ENCODE peak calls at places on chromosomes 3 and 15, in five cellular contexts. One of them, this sample, is unnamed.

GRCh38 chr3:133461291-133461690 is 61.4 kb downstream of the BFSP2 start:
- DNase-seq in CD8-positive, alpha-beta memory T cell: no peak
- DNase-seq in cardiac muscle cell: no peak
- DNase-seq in heart right ventricle: no peak
- DNase-seq in right cardiac atrium: no peak
- DNase-seq in this sample: no peak

GRCh38 chr15:73717802-73718201 is 33.6 kb downstream of the CD276 start:
- DNase-seq in heart right ventricle: no peak
- DNase-seq in CD8-positive, alpha-beta memory T cell: no peak
- DNase-seq in right cardiac atrium: peak
- DNase-seq in cardiac muscle cell: no peak
- DNase-seq in this sample: no peak

GRCh38 chr3:47854720-47855455 is 52.0 kb downstream of the DHX30 start:
- DNase-seq in cardiac muscle cell: no peak
- DNase-seq in heart right ventricle: no peak
- DNase-seq in CD8-positive, alpha-beta memory T cell: no peak
- DNase-seq in right cardiac atrium: no peak
- DNase-seq in this sample: no peak

GRCh38 chr3:48215466-48215865 is 7.8 kb upstream of the CAMP start:
- DNase-seq in cardiac muscle cell: no peak
- DNase-seq in heart right ventricle: no peak
- DNase-seq in CD8-positive, alpha-beta memory T cell: no peak
- DNase-seq in right cardiac atrium: peak
- DNase-seq in this sample: no peak

GRCh38 chr15:65287515-65287845 is 797 bp upstream of the PARP16 start:
- DNase-seq in CD8-positive, alpha-beta memory T cell: no peak
- DNase-seq in heart right ventricle: no peak
- DNase-seq in cardiac muscle cell: no peak
- DNase-seq in right cardiac atrium: no peak
- DNase-seq in this sample: no peak

GRCh38 chr3:142022381-142022780 is 127.0 kb downstream of the TFDP2 start:
- DNase-seq in right cardiac atrium: no peak
- DNase-seq in heart right ventricle: no peak
- DNase-seq in CD8-positive, alpha-beta memory T cell: no peak
- DNase-seq in cardiac muscle cell: no peak
- DNase-seq in this sample: no peak

GRCh38 chr15:25089577-25089976 is 134.8 kb downstream of the SNRPN start:
- DNase-seq in cardiac muscle cell: no peak
- DNase-seq in right cardiac atrium: no peak
- DNase-seq in CD8-positive, alpha-beta memory T cell: no peak
- DNase-seq in heart right ventricle: no peak
- DNase-seq in this sample: no peak

GRCh38 chr3:46114324-46114988 is 87.2 kb upstream of the XCR1 start:
- DNase-seq in heart right ventricle: no peak
- DNase-seq in right cardiac atrium: no peak
- DNase-seq in cardiac muscle cell: no peak
- DNase-seq in CD8-positive, alpha-beta memory T cell: no peak
- DNase-seq in this sample: peak

GRCh38 chr15:101050647-101051290 is 131.6 kb downstream of the LRRK1 start:
- DNase-seq in cardiac muscle cell: no peak
- DNase-seq in right cardiac atrium: no peak
- DNase-seq in CD8-positive, alpha-beta memory T cell: no peak
- DNase-seq in heart right ventricle: no peak
- DNase-seq in this sample: peak

GRCh38 chr3:101950510-101950909 is 101.2 kb downstream of the NFKBIZ start:
- DNase-seq in CD8-positive, alpha-beta memory T cell: no peak
- DNase-seq in right cardiac atrium: no peak
- DNase-seq in heart right ventricle: no peak
- DNase-seq in cardiac muscle cell: no peak
- DNase-seq in this sample: no peak

GRCh38 chr3:1087066-1087555 is 5.7 kb upstream of the CNTN6 start:
- DNase-seq in heart right ventricle: no peak
- DNase-seq in right cardiac atrium: peak
- DNase-seq in CD8-positive, alpha-beta memory T cell: no peak
- DNase-seq in cardiac muscle cell: peak
- DNase-seq in this sample: no peak

GRCh38 chr3:184333700-184334099 is 3.7 kb upstream of the FAM131A start:
- DNase-seq in CD8-positive, alpha-beta memory T cell: no peak
- DNase-seq in right cardiac atrium: peak
- DNase-seq in heart right ventricle: no peak
- DNase-seq in cardiac muscle cell: no peak
- DNase-seq in this sample: no peak

DNA sequence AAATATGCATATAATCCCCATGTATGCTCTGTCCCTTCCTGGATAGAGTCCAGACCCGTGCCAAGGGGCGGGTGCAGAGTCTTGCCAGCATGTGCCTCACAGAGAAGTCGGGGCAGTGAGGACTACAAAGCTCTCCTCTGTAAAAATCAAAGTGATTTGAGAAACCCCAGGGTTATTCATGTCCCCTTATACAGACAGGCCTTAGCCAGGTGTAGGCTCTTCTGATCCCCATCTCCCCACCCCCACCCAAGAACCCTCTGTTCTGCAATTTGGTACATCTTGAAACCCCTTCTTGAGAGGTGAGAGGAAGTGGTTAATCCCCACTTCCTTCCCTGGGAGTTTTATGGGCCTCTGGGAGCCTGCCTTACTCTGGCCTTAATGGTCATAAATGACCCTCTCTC is 24.7 kb downstream of the TRIM71 start:
- DNase-seq in CD8-positive, alpha-beta memory T cell: no peak
- DNase-seq in heart right ventricle: no peak
- DNase-seq in cardiac muscle cell: no peak
- DNase-seq in right cardiac atrium: no peak
- DNase-seq in this sample: no peak
- H3K4me3 ChIP-seq in CD8-positive, alpha-beta memory T cell: no peak
- H3K4me3 ChIP-seq in heart right ventricle: no peak
- H3K4me3 ChIP-seq in cardiac muscle cell: no peak
- H3K4me3 ChIP-seq in right cardiac atrium: no peak
- H3K4me3 ChIP-seq in this sample: no peak

GRCh38 chr15:41906608-41907007 is 12.8 kb upstream of the SPTBN5 start:
- DNase-seq in CD8-positive, alpha-beta memory T cell: no peak
- DNase-seq in heart right ventricle: no peak
- DNase-seq in cardiac muscle cell: no peak
- DNase-seq in right cardiac atrium: no peak
- DNase-seq in this sample: no peak
- H3K27ac ChIP-seq in CD8-positive, alpha-beta memory T cell: no peak
- H3K27ac ChIP-seq in heart right ventricle: no peak
- H3K27ac ChIP-seq in cardiac muscle cell: peak
- H3K27ac ChIP-seq in right cardiac atrium: no peak
- H3K27ac ChIP-seq in this sample: no peak

GRCh38 chr3:194512895-194513601 is 26.2 kb upstream of the ATP13A3 start:
- DNase-seq in heart right ventricle: no peak
- DNase-seq in CD8-positive, alpha-beta memory T cell: no peak
- DNase-seq in right cardiac atrium: no peak
- DNase-seq in cardiac muscle cell: no peak
- DNase-seq in this sample: no peak
- H3K4me3 ChIP-seq in heart right ventricle: no peak
- H3K4me3 ChIP-seq in CD8-positive, alpha-beta memory T cell: no peak
- H3K4me3 ChIP-seq in right cardiac atrium: no peak
- H3K4me3 ChIP-seq in cardiac muscle cell: no peak
- H3K4me3 ChIP-seq in this sample: no peak

DNA sequence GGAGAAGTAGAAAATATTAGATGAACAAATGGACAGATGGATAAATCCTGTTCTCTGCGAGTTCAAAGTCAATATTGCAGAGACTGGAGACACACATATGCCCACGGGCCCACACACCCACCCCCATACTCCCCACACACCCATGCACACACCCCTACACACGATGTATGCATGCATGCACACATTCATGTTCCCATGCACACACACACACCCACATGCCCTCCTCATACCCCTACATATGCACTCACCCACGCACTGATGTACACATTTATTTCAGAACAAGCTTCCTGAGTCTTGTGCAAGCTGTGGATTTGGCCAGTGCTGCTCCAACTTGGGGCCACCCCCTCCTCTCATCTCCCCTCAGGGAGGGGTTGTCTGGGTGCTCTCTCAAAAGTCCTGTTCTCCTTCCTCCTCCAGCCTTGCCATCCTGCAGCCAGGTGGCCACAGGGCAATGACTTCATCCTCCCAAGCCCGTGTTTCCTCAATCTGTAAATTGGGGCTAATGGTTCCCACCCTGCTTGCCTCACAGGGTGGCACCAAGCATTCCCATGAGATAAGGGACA is 16.4 kb downstream of the MAPKAPK3 start:
- DNase-seq in CD8-positive, alpha-beta memory T cell: no peak
- DNase-seq in right cardiac atrium: no peak
- DNase-seq in cardiac muscle cell: no peak
- DNase-seq in heart right ventricle: no peak
- DNase-seq in this sample: no peak
- H3K27ac ChIP-seq in CD8-positive, alpha-beta memory T cell: no peak
- H3K27ac ChIP-seq in right cardiac atrium: no peak
- H3K27ac ChIP-seq in cardiac muscle cell: no peak
- H3K27ac ChIP-seq in heart right ventricle: no peak
- H3K27ac ChIP-seq in this sample: no peak

This sample was measured in SJSA1.